ENCODE peak calls at places on chromosome 19, in five cellular contexts. A is type B pancreatic cell; B is stimulated activated effector memory CD8-positive, alpha-beta T cell treated with anti-CD3 and anti-CD28 coated beads, Interleukin-12 subunit alpha, Interleukin-12 subunit beta, amount 100 ng/mL, for 72 hours; G is ecto neural progenitor cell; Y is effector CD4-positive, alpha-beta T cell. D is an unnamed sample.

GRCh38 chr19:13260883-13261653 is 110.9 kb downstream of the IER2 start:
- DNase-seq in A (no peak), B (peak; percentile 65), G (no peak), Y (no peak), D (no peak)

GRCh38 chr19:1284979-1285736 is 515 bp upstream of the EFNA2 start:
- DNase-seq in A (no peak), B (peak; percentile 57), G (peak; percentile 72), Y (no peak), D (no peak)

GRCh38 chr19:28402701-28403290 is 810.2 kb downstream of the UQCRFS1 start:
- DNase-seq in A (no peak), B (no peak), G (no peak), Y (no peak), D (no peak)

GRCh38 chr19:3411636-3412035 is 45.3 kb downstream of the NFIC start:
- DNase-seq in A (no peak), B (no peak), G (no peak), Y (no peak), D (no peak)

GRCh38 chr19:12825259-12826131 is 8.9 kb downstream of the RTBDN start:
- DNase-seq in A (no peak), B (peak; percentile 56), G (peak; percentile 89), Y (no peak), D (peak; percentile 91)

GRCh38 chr19:9431475-9431874 is 3.9 kb downstream of the ZNF266 start:
- DNase-seq in A (no peak), B (peak; percentile 72), G (peak; percentile 52), Y (no peak), D (peak; percentile 75)

GRCh38 chr19:10718205-10719196 is 622 bp downstream of the DNM2 start:
- DNase-seq in A (no peak), B (peak; percentile 75), G (no peak), Y (peak; percentile 38), D (peak; percentile 74)

GRCh38 chr19:24074720-24075119 is 12.3 kb upstream of the ZNF254 start:
- DNase-seq in A (no peak), B (no peak), G (no peak), Y (no peak), D (no peak)